ENCODE peak calls at places on chromosomes 16 and 17, in seven cellular contexts. F is HFF-Myc; P is GF-D8; Z is iris pigment epithelial cell; Q is SK-MEL-5; O is activated T-helper 1 cell treated with Interleukin-2 at 50 U/mL for 16 hours; E is stimulated activated naive CD4-positive, alpha-beta T cell. U is an unnamed sample.

GRCh38 chr16:85983064-85983463 is 84.1 kb downstream of the IRF8 start:
- DNase-seq in Z (no peak), P (no peak), Q (no peak), E (no peak), F (no peak), O (no peak), U (no peak)

GRCh38 chr16:2514333-2515179 is 804 bp downstream of the ATP6V0C start:
- DNase-seq in Q (no peak), P (no peak), F (no peak), O (peak; percentile 24), E (peak; percentile 61), Z (no peak), U (no peak)

GRCh38 chr17:28883967-28884702 is 13.4 kb downstream of the FLOT2 start:
- DNase-seq in E (no peak), P (no peak), Q (no peak), O (no peak), F (no peak), Z (no peak), U (no peak)

GRCh38 chr16:4859190-4859899 is 12.1 kb downstream of the UBN1 start:
- DNase-seq in P (no peak), F (no peak), O (no peak), Q (peak; percentile 81), E (no peak), Z (no peak), U (no peak)

GRCh38 chr17:44293509-44294226 is 14.7 kb upstream of the RUNDC3A start:
- DNase-seq in F (no peak), Q (no peak), Z (no peak), O (no peak), E (no peak), P (no peak), U (no peak)

GRCh38 chr17:19386276-19386863 is 620 bp downstream of the MFAP4 start:
- DNase-seq in Q (no peak), F (no peak), O (no peak), P (no peak), Z (peak; percentile 95), E (no peak), U (no peak)

GRCh38 chr17:29390856-29391631 is 881 bp downstream of the TAOK1 start:
- DNase-seq in O (no peak), E (no peak), F (no peak), Z (peak; percentile 63), Q (peak; percentile 49), P (peak; percentile 10), U (no peak)

GRCh38 chr17:57051886-57052342 is 33.1 kb upstream of the AKAP1 start:
- DNase-seq in Q (no peak), O (no peak), P (no peak), E (no peak), Z (no peak), F (no peak), U (no peak)

GRCh38 chr16:21088646-21089538 is 61.8 kb downstream of the DNAH3 start:
- DNase-seq in E (no peak), Z (peak; percentile 48), O (no peak), F (no peak), Q (no peak), P (no peak), U (no peak)

GRCh38 chr16:3651461-3652372 is 2.8 kb upstream of the DNASE1 start:
- DNase-seq in P (no peak), Z (no peak), F (no peak), O (no peak), Q (no peak), E (no peak), U (no peak)

GRCh38 chr16:78925071-78925714 is 675.3 kb downstream of the MAF start:
- DNase-seq in E (no peak), P (no peak), Q (peak; percentile 76), O (no peak), Z (peak; percentile 3), F (no peak), U (no peak)

GRCh38 chr16:55056585-55057520 is 126.2 kb downstream of the IRX5 start:
- DNase-seq in Z (no peak), E (no peak), Q (no peak), P (no peak), F (no peak), O (no peak), U (no peak)

GRCh38 chr17:66655461-66655860 is 179.5 kb upstream of the CACNG5 start:
- DNase-seq in E (no peak), P (no peak), O (no peak), Q (no peak), Z (no peak), F (no peak), U (no peak)

GRCh38 chr17:48611681-48612455 is 1.1 kb upstream of the HOXB7 start:
- DNase-seq in P (no peak), Z (no peak), E (no peak), F (no peak), O (no peak), Q (peak; percentile 43), U (no peak)

GRCh38 chr17:60077672-60078519 is 825 bp downstream of the HEATR6 start:
- DNase-seq in Q (no peak), P (peak; percentile 74), E (no peak), F (no peak), Z (peak; percentile 59), O (peak; percentile 3), U (no peak)

GRCh38 chr17:64155751-64156544 is 26.0 kb upstream of the ERN1 start:
- DNase-seq in P (no peak), O (no peak), Q (peak; percentile 93), E (no peak), F (no peak), Z (peak; percentile 44), U (no peak)

GRCh38 chr17:56549501-56549900 is 44.0 kb upstream of the NOG start:
- DNase-seq in P (no peak), E (no peak), O (no peak), F (no peak), Q (no peak), Z (no peak), U (no peak)

GRCh38 chr17:52147872-52148271 is 10.6 kb downstream of the CA10 start:
- DNase-seq in O (no peak), Q (no peak), Z (peak; percentile 2), P (peak; percentile 34), F (no peak), E (no peak), U (no peak)

GRCh38 chr17:63425478-63425877 is 20.6 kb downstream of the CYB561 start:
- DNase-seq in E (peak; percentile 63), P (peak; percentile 27), Q (peak; percentile 87), F (peak; percentile 77), Z (peak; percentile 76), O (peak; percentile 39), U (peak; percentile 67)

GRCh38 chr16:29023279-29024278 is 38.7 kb downstream of the LAT start:
- DNase-seq in O (no peak), P (no peak), E (no peak), F (no peak), Q (no peak), Z (peak; percentile 23), U (no peak)

GRCh38 chr16:30183961-30184429 is 593 bp downstream of the CORO1A start:
- DNase-seq in F (no peak), P (peak; percentile 77), O (peak; percentile 74), Z (no peak), Q (no peak), E (peak; percentile 71), U (no peak)

GRCh38 chr17:32894245-32894644 is 17.3 kb upstream of the MYO1D start:
- DNase-seq in F (no peak), E (no peak), Q (no peak), O (no peak), Z (no peak), P (no peak), U (no peak)

GRCh38 chr16:8595783-8596182 is 5.5 kb upstream of the TMEM114 start:
- DNase-seq in Z (no peak), Q (no peak), O (no peak), F (no peak), E (no peak), P (no peak), U (no peak)

GRCh38 chr16:12646490-12647274 is 157.0 kb downstream of the CPPED1 start:
- DNase-seq in Q (peak; percentile 20), F (peak; percentile 33), Z (peak; percentile 37), O (no peak), E (no peak), P (no peak), U (no peak)

GRCh38 chr17:17498606-17499301 is 2.6 kb upstream of the RASD1 start:
- DNase-seq in E (no peak), F (no peak), P (no peak), Z (no peak), O (no peak), Q (no peak), U (no peak)

GRCh38 chr17:561118-561517 is 153.5 kb downstream of the VPS53 start:
- DNase-seq in E (no peak), F (no peak), Q (no peak), O (no peak), P (no peak), Z (peak; percentile 87), U (no peak)

GRCh38 chr17:39946551-39947330 is 16.1 kb upstream of the GSDMA start:
- DNase-seq in Q (no peak), F (no peak), E (no peak), P (no peak), Z (no peak), O (no peak), U (no peak)

U was measured in non-pigmented ciliary epithelial cell.